ENCODE peak calls at places on chromosomes 12 and 14, in six cellular contexts. J is BE2C, Q is left ventricle myocardium inferior, N is SK-N-SH, T is MM.1S, D is vagina. K is an unnamed sample.
A peak's percentile ranks its signal among the peaks of the same experiment; 100 is the strongest.

GRCh38 chr14:70809238-70810214 is at the start of gene MAP3K9:
- DNase-seq in J (peak; percentile 94), Q (peak; percentile 86), N (peak; percentile 98), T (peak; percentile 87), D (no peak), K (peak; percentile 97)

GRCh38 chr12:95335948-95336347 is 118.3 kb downstream of the VEZT start:
- DNase-seq in J (no peak), Q (no peak), N (no peak), T (no peak), D (no peak), K (no peak)

GRCh38 chr12:65824314-65824563 is at the start of gene HMGA2:
- DNase-seq in J (peak; percentile 7), Q (no peak), N (no peak), T (peak; percentile 21), D (no peak), K (peak; percentile 22)

GRCh38 chr14:22545842-22546721 is 42.9 kb downstream of the DAD1 start:
- DNase-seq in J (no peak), Q (no peak), N (no peak), T (no peak), D (no peak), K (peak; percentile 78)

GRCh38 chr12:52942914-52943207 is 6.1 kb upstream of the KRT18 start:
- DNase-seq in J (no peak), Q (no peak), N (no peak), T (no peak), D (no peak), K (no peak)

GRCh38 chr12:25422241-25422640 is 130.8 kb downstream of the LMNTD1 start:
- DNase-seq in J (no peak), Q (no peak), N (no peak), T (no peak), D (no peak), K (no peak)

GRCh38 chr12:131852551-131853299 is 24.5 kb downstream of the MMP17 start:
- DNase-seq in J (peak; percentile 12), Q (no peak), N (no peak), T (no peak), D (no peak), K (no peak)

GRCh38 chr12:95574030-95574429 is 22.8 kb upstream of the USP44 start:
- DNase-seq in J (no peak), Q (no peak), N (no peak), T (no peak), D (no peak), K (no peak)

GRCh38 chr12:30537228-30537627 is 158.4 kb downstream of the IPO8 start:
- DNase-seq in J (no peak), Q (no peak), N (no peak), T (no peak), D (no peak), K (no peak)

GRCh38 chr14:71230897-71231296 is 323.6 kb downstream of the PCNX1 start:
- DNase-seq in J (no peak), Q (no peak), N (no peak), T (no peak), D (no peak), K (no peak)

GRCh38 chr12:40010899-40011774 is 94.7 kb downstream of the SLC2A13 start:
- DNase-seq in J (peak; percentile 59), Q (no peak), N (peak; percentile 40), T (peak; percentile 79), D (no peak), K (peak; percentile 44)

GRCh38 chr14:69651653-69652052 is 40.3 kb downstream of the SUSD6 start:
- DNase-seq in J (no peak), Q (no peak), N (no peak), T (no peak), D (no peak), K (no peak)
- H3K4me1 ChIP-seq in J (no peaks in the 10 kb centered on the region), Q (peaks cover 93% of the 10 kb centered on the region), N (peaks cover 27% of the 10 kb centered on the region), T (peaks cover 10% of the 10 kb centered on the region), D (peaks cover 88% of the 10 kb centered on the region), K (peaks cover 69% of the 10 kb centered on the region)

DNA sequence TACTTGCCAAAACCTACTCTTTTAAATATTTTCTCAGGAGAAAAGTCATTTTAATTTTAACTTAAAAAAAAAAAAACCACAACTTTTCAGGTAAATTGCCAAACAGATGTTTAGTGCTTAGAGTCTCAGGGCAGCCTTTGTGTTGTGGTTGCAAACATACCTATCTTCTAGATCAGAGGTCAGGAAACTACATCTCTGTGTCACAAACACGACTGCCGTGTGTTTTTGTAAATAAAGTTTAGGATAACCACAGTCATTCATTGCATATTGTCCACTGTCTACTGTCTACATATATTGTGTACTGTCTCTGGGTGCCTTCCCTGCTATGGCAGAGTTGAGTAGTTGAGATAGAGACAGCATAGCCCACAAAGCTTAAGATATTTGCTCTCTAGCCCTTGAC is 48.9 kb downstream of the DYRK2 start:
- DNase-seq in J (no peak), Q (no peak), N (no peak), T (no peak), D (no peak), K (no peak)
- H3K4me3 ChIP-seq in J (no peak overlapping the region), Q (no peak overlapping the region), N (no peak overlapping the region), T (no peak overlapping the region), D (no peak overlapping the region), K (no peak overlapping the region)

DNA sequence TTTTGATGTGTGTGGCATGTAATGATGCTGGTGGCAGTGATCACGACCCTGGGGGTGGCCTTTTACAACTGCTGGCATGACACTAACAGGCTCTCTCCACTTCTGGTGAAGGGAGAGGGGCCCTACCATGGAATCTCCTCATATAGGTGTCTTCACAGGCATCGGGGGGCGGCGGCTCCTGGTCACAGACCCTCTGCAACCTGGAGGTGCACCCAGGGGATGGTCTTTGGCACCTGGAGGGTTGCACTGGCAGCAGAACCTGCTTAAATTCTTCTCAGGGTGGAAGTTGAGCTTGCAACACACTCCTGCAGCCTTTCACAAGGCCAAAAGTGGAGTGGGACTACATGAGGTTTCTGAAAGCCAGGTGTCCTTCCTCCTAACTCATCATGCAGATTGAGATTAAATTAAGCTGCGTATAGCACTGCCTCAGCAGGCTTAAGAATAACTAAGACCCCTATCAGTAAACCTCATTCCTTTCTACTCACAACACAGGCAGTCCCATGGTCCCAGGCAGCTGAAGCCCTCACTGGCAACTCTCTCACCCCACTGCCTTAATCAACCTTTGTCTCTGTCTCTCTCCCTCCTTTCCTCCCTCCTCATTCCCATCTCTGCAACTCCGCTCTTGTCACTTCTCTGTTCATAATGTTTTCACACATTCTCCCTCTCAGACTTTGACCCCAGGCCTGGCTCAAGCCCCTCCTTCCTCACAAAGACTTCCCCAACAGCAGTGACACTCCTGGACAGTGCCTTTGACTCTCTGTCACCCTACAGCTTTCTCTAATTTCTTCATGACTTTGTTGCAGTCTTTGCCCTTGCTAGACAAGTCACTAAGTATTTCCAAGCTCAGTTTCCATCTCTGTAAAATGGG is 18.9 kb downstream of the NID2 start:
- DNase-seq in J (no peak), Q (no peak), N (no peak), T (no peak), D (no peak), K (no peak)
- H3K4me1 ChIP-seq in J (peaks cover 3% of the 10 kb centered on the region), Q (peaks cover 100% of the 10 kb centered on the region), N (peaks cover 3% of the 10 kb centered on the region), T (no peaks in the 10 kb centered on the region), D (peaks cover 43% of the 10 kb centered on the region), K (peaks cover 9% of the 10 kb centered on the region)

DNA sequence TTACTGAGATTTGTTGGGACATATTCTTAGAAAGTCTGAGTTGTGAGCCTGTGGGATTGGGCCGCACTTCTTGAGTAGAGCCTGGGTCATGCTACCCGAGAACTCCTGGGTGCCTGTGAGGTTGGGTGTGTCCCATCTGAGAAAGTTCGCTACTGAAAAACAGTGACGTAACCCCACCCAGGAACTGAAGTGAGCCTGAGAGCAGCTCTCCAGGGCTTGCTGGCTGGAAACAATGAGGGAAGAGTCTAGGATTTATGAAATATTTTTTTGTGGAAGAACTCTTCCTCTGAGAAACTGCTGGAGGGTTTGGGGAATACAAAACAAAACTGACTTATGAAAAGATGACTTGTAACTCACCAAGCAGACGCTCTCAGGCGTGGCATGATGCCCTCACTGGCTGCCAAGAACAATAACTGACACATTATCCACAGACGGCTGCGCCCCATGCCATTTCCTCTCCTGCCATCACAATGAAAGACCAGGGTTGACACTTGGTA is 69.2 kb downstream of the RASSF3 start:
- DNase-seq in J (no peak), Q (peak; percentile 78), N (peak; percentile 52), T (no peak), D (no peak), K (peak; percentile 85)
- H3K4me3 ChIP-seq in J (no peak overlapping the region), Q (peak overlapping the region; percentile 36), N (peak overlapping the region; percentile 57), T (no peak overlapping the region), D (no peak overlapping the region), K (no peak overlapping the region)

GRCh38 chr14:61929651-61930050 is 167.4 kb downstream of the SNAPC1 start:
- DNase-seq in J (no peak), Q (no peak), N (no peak), T (no peak), D (no peak), K (no peak)
- H3K4me1 ChIP-seq in J (no peaks in the 10 kb centered on the region), Q (no peaks in the 10 kb centered on the region), N (no peaks in the 10 kb centered on the region), T (no peaks in the 10 kb centered on the region), D (no peaks in the 10 kb centered on the region), K (no peaks in the 10 kb centered on the region)

GRCh38 chr14:92584856-92585255 is 71.3 kb downstream of the RIN3 start:
- DNase-seq in J (no peak), Q (no peak), N (no peak), T (no peak), D (no peak), K (no peak)

GRCh38 chr14:92589213-92589852 is 75.8 kb downstream of the RIN3 start:
- DNase-seq in J (no peak), Q (no peak), N (no peak), T (peak; percentile 29), D (no peak), K (no peak)

GRCh38 chr14:92586001-92586947 is 72.7 kb downstream of the RIN3 start:
- DNase-seq in J (no peak), Q (no peak), N (no peak), T (peak; percentile 45), D (no peak), K (peak; percentile 55)

GRCh38 chr14:92584221-92584620 is 70.6 kb downstream of the RIN3 start:
- DNase-seq in J (no peak), Q (no peak), N (no peak), T (no peak), D (no peak), K (no peak)

DNA sequence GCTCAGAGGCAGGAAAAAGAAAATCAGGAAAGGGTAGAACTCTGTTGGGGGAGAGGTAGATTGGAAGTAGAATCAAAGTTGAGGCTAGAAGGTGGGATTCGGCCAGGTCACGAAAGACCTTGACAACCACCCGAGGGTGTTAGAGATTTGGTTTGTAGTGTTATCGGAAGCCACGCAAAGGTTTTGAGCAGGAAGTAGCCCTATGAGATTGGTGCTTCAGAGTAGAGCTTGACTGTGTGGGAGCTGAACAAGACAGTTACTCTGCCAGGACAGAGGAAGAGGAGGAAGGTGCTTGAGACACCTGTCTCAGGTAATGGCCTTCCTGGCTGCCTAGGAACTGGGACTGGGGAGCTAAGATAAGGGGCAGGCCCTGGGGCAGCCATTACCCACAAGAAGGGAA is 73.4 kb downstream of the RIN3 start:
- DNase-seq in J (no peak), Q (no peak), N (no peak), T (no peak), D (no peak), K (no peak)
- H3K4me3 ChIP-seq in J (no peak overlapping the region), Q (no peak overlapping the region), N (no peak overlapping the region), T (no peak overlapping the region), D (no peak overlapping the region), K (no peak overlapping the region)